ENCODE peak calls at places on chromosomes 13 and 19, in seven cellular contexts. O, L, Z, M, G, J and R are unnamed samples.

GRCh38 chr19:21109116-21109515 is 27.1 kb downstream of the ZNF714 start:
- DNase-seq in O (no peak), L (no peak), Z (no peak), M (no peak), G (no peak), J (no peak), R (no peak)

GRCh38 chr19:33394006-33394722 is 20.7 kb downstream of the CEBPG start:
- DNase-seq in O (no peak), L (peak), Z (no peak), M (no peak), G (no peak), J (no peak), R (no peak)

GRCh38 chr13:44052843-44053607 is 173.3 kb downstream of the LACC1 start:
- DNase-seq in O (peak), L (peak), Z (no peak), M (peak), G (no peak), J (no peak), R (no peak)

GRCh38 chr13:64414381-64414780 is 2815.8 kb downstream of the PCDH9 start:
- DNase-seq in O (no peak), L (no peak), Z (no peak), M (no peak), G (no peak), J (no peak), R (no peak)

GRCh38 chr19:4034048-4035017 is 26.8 kb downstream of the PIAS4 start:
- DNase-seq in O (no peak), L (peak), Z (no peak), M (no peak), G (peak), J (no peak), R (no peak)

GRCh38 chr13:27379694-27380596 is 44.5 kb upstream of the GTF3A start:
- DNase-seq in O (peak), L (peak), Z (peak), M (no peak), G (peak), J (no peak), R (no peak)

GRCh38 chr19:44608391-44608821 is 5.0 kb upstream of the IGSF23 start:
- DNase-seq in O (no peak), L (no peak), Z (no peak), M (peak), G (peak), J (peak), R (no peak)

GRCh38 chr19:7010722-7011593 is 10.3 kb downstream of the MBD3L2B start:
- DNase-seq in O (no peak), L (no peak), Z (peak), M (no peak), G (no peak), J (no peak), R (no peak)

GRCh38 chr19:41426116-41426841 is 895 bp downstream of the B3GNT8 start:
- DNase-seq in O (no peak), L (peak), Z (no peak), M (no peak), G (no peak), J (no peak), R (no peak)

GRCh38 chr13:113976711-113977684 is 3.1 kb upstream of the C13orf46 start:
- DNase-seq in O (no peak), L (peak), Z (no peak), M (no peak), G (no peak), J (no peak), R (no peak)

GRCh38 chr19:49881672-49882394 is 4.3 kb downstream of the TBC1D17 start:
- DNase-seq in O (no peak), L (no peak), Z (no peak), M (no peak), G (no peak), J (no peak), R (no peak)

GRCh38 chr13:40210865-40211585 is 455.4 kb downstream of the FOXO1 start:
- DNase-seq in O (no peak), L (no peak), Z (no peak), M (no peak), G (no peak), J (no peak), R (no peak)

GRCh38 chr19:5172859-5173577 is 167.6 kb downstream of the PTPRS start:
- DNase-seq in O (no peak), L (no peak), Z (no peak), M (peak), G (peak), J (no peak), R (no peak)

GRCh38 chr13:50320297-50320862 is 305.1 kb downstream of the KCNRG start:
- DNase-seq in O (no peak), L (no peak), Z (no peak), M (no peak), G (no peak), J (no peak), R (no peak)

GRCh38 chr19:49889038-49889686 is 7.5 kb downstream of the IL4I1 start:
- DNase-seq in O (no peak), L (peak), Z (no peak), M (no peak), G (no peak), J (no peak), R (no peak)